ENCODE peak calls at places on chromosomes 16 and 17, in nine cellular contexts. R is AG08395; G is ACHN; B is stimulated activated naive CD8-positive, alpha-beta T cell treated with anti-CD3 and anti-CD28 coated beads, Interleukin-15, Interleukin-2, amounts not matched to agents 100 U/mL and 50 U/mL, for 24 hours; D is activated T-cell treated with anti-CD3 and anti-CD28 coated beads, Interleukin-2, amount 50 U/mL, for 4 hours; Q is T-helper 9 cell; E is naive B cell; V is skeletal muscle cell; T is fibroblast of the conjunctiva. P is an unnamed sample.

GRCh38 chr17:77527394-77527793 is 386.6 kb downstream of the SEC14L1 start:
- DNase-seq in R (no peak), G (no peak), B (no peak), D (no peak), Q (no peak), E (no peak), V (no peak), T (no peak), P (no peak)

GRCh38 chr16:81645303-81645702 is 133.8 kb upstream of the PLCG2 start:
- DNase-seq in R (peak; percentile 93), G (peak; percentile 94), B (no peak), D (no peak), Q (no peak), E (no peak), V (peak; percentile 89), T (peak; percentile 8), P (no peak)

GRCh38 chr16:80259289-80259805 is 281.4 kb upstream of the DYNLRB2 start:
- DNase-seq in R (no peak), G (no peak), B (no peak), D (no peak), Q (no peak), E (no peak), V (no peak), T (no peak), P (no peak)

GRCh38 chr17:72393553-72393952 is 272.7 kb downstream of the SOX9 start:
- DNase-seq in R (peak; percentile 84), G (peak; percentile 94), B (no peak), D (no peak), Q (no peak), E (no peak), V (no peak), T (no peak), P (peak; percentile 66)

GRCh38 chr17:81329279-81329926 is 34.3 kb upstream of the SLC38A10 start:
- DNase-seq in R (peak; percentile 95), G (peak; percentile 90), B (no peak), D (no peak), Q (no peak), E (no peak), V (peak; percentile 83), T (peak; percentile 76), P (peak; percentile 70)

GRCh38 chr16:64907844-64908243 is 214.0 kb downstream of the CDH11 start:
- DNase-seq in R (no peak), G (no peak), B (no peak), D (no peak), Q (no peak), E (no peak), V (no peak), T (no peak), P (no peak)

GRCh38 chr17:16912021-16912962 is 59.6 kb downstream of the TNFRSF13B start:
- DNase-seq in R (no peak), G (no peak), B (no peak), D (no peak), Q (no peak), E (no peak), V (no peak), T (no peak), P (no peak)

GRCh38 chr16:46620265-46621005 is 744 bp downstream of the SHCBP1 start:
- DNase-seq in R (peak; percentile 35), G (peak; percentile 28), B (peak; percentile 15), D (no peak), Q (no peak), E (peak; percentile 3), V (no peak), T (no peak), P (no peak)

GRCh38 chr16:86570542-86571196 is 4.0 kb downstream of the FOXC2 start:
- DNase-seq in R (no peak), G (no peak), B (no peak), D (no peak), Q (no peak), E (no peak), V (no peak), T (no peak), P (no peak)

GRCh38 chr17:31517524-31517923 is 126.0 kb downstream of the RAB11FIP4 start:
- DNase-seq in R (no peak), G (peak; percentile 19), B (no peak), D (no peak), Q (no peak), E (no peak), V (no peak), T (no peak), P (no peak)

GRCh38 chr17:64687959-64688358 is 25.9 kb upstream of the SMURF2 start:
- DNase-seq in R (peak; percentile 78), G (no peak), B (no peak), D (no peak), Q (no peak), E (no peak), V (no peak), T (no peak), P (peak; percentile 63)

GRCh38 chr17:52995127-52995526 is 827.6 kb upstream of the KIF2B start:
- DNase-seq in R (no peak), G (no peak), B (no peak), D (no peak), Q (no peak), E (no peak), V (no peak), T (no peak), P (no peak)

GRCh38 chr17:78252111-78252634 is 20.7 kb downstream of the TMEM235 start:
- DNase-seq in R (no peak), G (no peak), B (peak; percentile 36), D (peak; percentile 52), Q (peak; percentile 74), E (peak; percentile 67), V (no peak), T (no peak), P (no peak)

GRCh38 chr16:87431926-87432325 is 39.8 kb downstream of the MAP1LC3B start:
- DNase-seq in R (peak; percentile 84), G (peak; percentile 21), B (no peak), D (no peak), Q (no peak), E (no peak), V (peak; percentile 64), T (peak; percentile 33), P (peak; percentile 38)